ENCODE peak calls at places on chromosomes 5 and 9, in seven cellular contexts. R, D, B, C, Y, X and T are unnamed samples.

GRCh38 chr5:11261226-11261625 is 500.2 kb upstream of the DAP start:
- DNase-seq in C (no peak), B (no peak), X (no peak), Y (no peak), D (no peak), R (no peak), T (no peak)

GRCh38 chr5:143341807-143342570 is 61.5 kb downstream of the NR3C1 start:
- DNase-seq in C (no peak), D (no peak), X (no peak), Y (peak; percentile 54), R (no peak), B (no peak), T (peak; percentile 18)

GRCh38 chr9:79687131-79687447 is 115.3 kb downstream of the TLE4 start:
- DNase-seq in Y (no peak), X (no peak), D (no peak), C (no peak), B (no peak), R (no peak), T (peak; percentile 32)

GRCh38 chr5:94928891-94929290 is 310.4 kb downstream of the SLF1 start:
- DNase-seq in C (no peak), B (no peak), Y (no peak), D (no peak), X (no peak), R (peak; percentile 22), T (no peak)

GRCh38 chr9:132773764-132774339 is 103.6 kb downstream of the GTF3C4 start:
- DNase-seq in R (no peak), B (no peak), D (no peak), X (no peak), C (no peak), Y (no peak), T (no peak)

GRCh38 chr5:74311961-74312360 is 328.6 kb downstream of the ENC1 start:
- DNase-seq in R (no peak), X (peak; percentile 75), C (no peak), B (no peak), Y (no peak), D (no peak), T (no peak)

GRCh38 chr9:33517373-33517772 is 6.7 kb upstream of the ANKRD18B start:
- DNase-seq in C (no peak), X (no peak), B (no peak), R (peak; percentile 29), Y (peak; percentile 65), D (no peak), T (peak; percentile 63)

GRCh38 chr5:172417983-172418630 is 36.2 kb downstream of the SH3PXD2B start:
- DNase-seq in B (peak; percentile 96), X (peak; percentile 93), Y (peak; percentile 38), C (peak; percentile 60), R (no peak), D (peak; percentile 84), T (peak; percentile 71)

GRCh38 chr5:82205005-82205404 is 73.1 kb downstream of the RPS23 start:
- DNase-seq in Y (peak; percentile 56), D (no peak), X (no peak), C (no peak), R (no peak), B (no peak), T (no peak)

GRCh38 chr9:135332979-135333748 is 146.4 kb upstream of the PPP1R26 start:
- DNase-seq in R (no peak), C (no peak), D (no peak), Y (no peak), X (no peak), B (peak; percentile 18), T (no peak)

GRCh38 chr9:135334953-135335460 is 144.6 kb upstream of the PPP1R26 start:
- DNase-seq in X (peak; percentile 39), Y (no peak), D (no peak), R (no peak), C (no peak), B (no peak), T (no peak)

GRCh38 chr9:135336722-135337490 is 142.7 kb upstream of the PPP1R26 start:
- DNase-seq in D (no peak), R (no peak), Y (no peak), X (no peak), C (no peak), B (peak; percentile 22), T (no peak)

GRCh38 chr9:135338546-135338945 is 141.0 kb upstream of the PPP1R26 start:
- DNase-seq in D (no peak), B (no peak), Y (no peak), X (no peak), R (no peak), C (peak; percentile 19), T (no peak)

GRCh38 chr9:135335691-135336181 is 143.8 kb upstream of the PPP1R26 start:
- DNase-seq in Y (no peak), C (peak; percentile 25), R (no peak), B (peak; percentile 17), D (no peak), X (no peak), T (no peak)
- H3K27ac ChIP-seq in Y (no peak overlapping the region), C (no peak overlapping the region), R (no peak overlapping the region), B (no peak overlapping the region), D (no peak overlapping the region), X (no peak overlapping the region), T (no peak overlapping the region)

DNA sequence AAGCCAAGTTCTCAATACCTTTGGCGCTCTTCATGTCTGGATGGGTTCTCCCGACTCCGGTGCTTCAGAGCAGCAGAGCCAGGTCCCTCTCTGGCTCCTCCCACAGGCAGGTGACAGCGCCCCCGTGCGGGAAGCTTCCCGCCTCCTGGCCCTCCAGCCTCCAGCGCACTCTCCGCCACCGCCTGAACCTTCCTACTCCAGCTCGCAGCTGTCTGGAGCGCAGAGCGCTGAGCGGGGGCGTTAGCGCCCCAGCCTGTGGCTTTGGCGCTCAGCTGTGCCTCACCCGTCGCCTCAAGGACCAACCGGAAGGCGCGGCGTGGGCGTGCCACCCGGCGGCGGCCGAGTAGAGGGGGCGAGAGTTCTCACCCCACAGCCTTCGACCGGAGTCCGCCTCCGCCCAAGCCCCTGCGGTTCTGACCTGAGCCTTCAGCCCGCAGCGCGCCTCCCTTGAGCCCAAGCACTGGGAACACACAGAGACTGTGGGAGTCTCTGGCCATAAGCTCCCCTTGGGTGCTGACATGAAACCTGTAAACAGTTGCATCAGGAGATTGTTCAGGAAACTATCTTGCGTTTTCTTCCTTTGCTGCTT is at the start of gene SLCO4C1:
- DNase-seq in R (peak; percentile 96), B (peak; percentile 80), Y (peak; percentile 78), X (peak; percentile 75), D (peak; percentile 70), C (peak; percentile 69), T (peak; percentile 77)
- H3K4me3 ChIP-seq in R (peak within 1 kb of the TSS; percentile 65), B (peak within 1 kb of the TSS; percentile 42), Y (peak within 1 kb of the TSS; percentile 51), X (peak within 1 kb of the TSS; percentile 56), D (peak within 1 kb of the TSS; percentile 55), C (peak within 1 kb of the TSS; percentile 43), T (peak within 1 kb of the TSS; percentile 43)

GRCh38 chr9:94173632-94174031 is 85.5 kb upstream of the ZNF169 start:
- DNase-seq in Y (no peak), R (no peak), C (no peak), D (no peak), B (no peak), X (no peak), T (no peak)

GRCh38 chr9:94176582-94176981 is 82.5 kb upstream of the ZNF169 start:
- DNase-seq in D (no peak), C (no peak), B (no peak), X (no peak), R (no peak), Y (no peak), T (no peak)

GRCh38 chr9:94178927-94179326 is 80.2 kb upstream of the ZNF169 start:
- DNase-seq in C (no peak), B (no peak), Y (no peak), D (no peak), R (no peak), X (no peak), T (no peak)

GRCh38 chr9:94174164-94174563 is 84.9 kb upstream of the ZNF169 start:
- DNase-seq in Y (no peak), D (no peak), R (no peak), C (no peak), X (no peak), B (no peak), T (peak; percentile 37)

DNA sequence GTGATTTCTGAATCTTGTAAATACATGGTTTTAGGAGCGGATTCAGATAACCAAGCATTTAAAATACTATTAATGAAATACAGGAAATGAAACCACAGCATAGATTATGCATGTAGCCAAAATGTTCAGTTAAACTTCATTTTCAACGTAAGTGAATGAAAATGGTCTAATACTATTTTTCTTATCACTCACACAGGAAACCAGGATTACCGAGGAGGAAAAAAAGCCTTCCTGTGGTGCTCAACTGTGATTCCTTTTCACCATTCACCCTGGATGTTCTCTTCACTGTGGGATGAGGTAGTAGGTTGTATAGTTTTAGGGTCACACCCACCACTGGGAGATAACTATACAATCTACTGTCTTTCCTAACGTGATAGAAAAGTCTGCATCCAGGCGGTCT is 83.4 kb upstream of the ZNF169 start:
- DNase-seq in X (no peak), C (no peak), Y (no peak), R (peak; percentile 57), B (no peak), D (no peak), T (peak; percentile 83)
- H3K4me1 ChIP-seq in X (peaks cover 89% of the 10 kb centered on the region), C (peaks cover 93% of the 10 kb centered on the region), Y (peaks cover 63% of the 10 kb centered on the region), R (peaks cover 14% of the 10 kb centered on the region), B (peaks cover 12% of the 10 kb centered on the region), D (peaks cover 91% of the 10 kb centered on the region), T (peaks cover 61% of the 10 kb centered on the region)

GRCh38 chr5:80225189-80225588 is 30.7 kb downstream of the SERINC5 start:
- DNase-seq in Y (no peak), R (no peak), B (no peak), X (no peak), C (no peak), D (no peak), T (no peak)
- H3K27ac ChIP-seq in Y (no peak overlapping the region), R (no peak overlapping the region), B (no peak overlapping the region), X (no peak overlapping the region), C (no peak overlapping the region), D (no peak overlapping the region), T (no peak overlapping the region)

GRCh38 chr5:51958473-51958872 is 575.2 kb downstream of the ISL1 start:
- DNase-seq in X (no peak), D (no peak), C (no peak), Y (no peak), B (no peak), R (peak; percentile 14), T (peak; percentile 15)
- H3K4me3 ChIP-seq in X (no peak overlapping the region), D (no peak overlapping the region), C (no peak overlapping the region), Y (no peak overlapping the region), B (no peak overlapping the region), R (no peak overlapping the region), T (no peak overlapping the region)

GRCh38 chr9:134329886-134330285 is 3.6 kb downstream of the RXRA start:
- DNase-seq in D (peak; percentile 43), Y (no peak), C (peak; percentile 50), R (no peak), B (no peak), X (peak; percentile 90), T (no peak)

GRCh38 chr9:134328341-134328840 is 2.1 kb downstream of the RXRA start:
- DNase-seq in B (peak; percentile 44), C (peak; percentile 65), D (no peak), Y (no peak), X (peak; percentile 54), R (no peak), T (no peak)

GRCh38 chr9:134327671-134328231 is 1.5 kb downstream of the RXRA start:
- DNase-seq in D (peak; percentile 16), R (no peak), Y (no peak), B (peak; percentile 48), X (peak; percentile 46), C (no peak), T (no peak)

GRCh38 chr9:134329576-134329855 is 3.3 kb downstream of the RXRA start:
- DNase-seq in C (no peak), D (no peak), B (no peak), X (peak; percentile 70), Y (no peak), R (no peak), T (no peak)

GRCh38 chr9:134328841-134329575 is 2.8 kb downstream of the RXRA start:
- DNase-seq in Y (no peak), B (peak; percentile 78), C (peak; percentile 67), R (no peak), D (peak; percentile 69), X (peak; percentile 80), T (no peak)
- H3K4me1 ChIP-seq in Y (peaks cover 56% of the 10 kb centered on the region), B (no peaks in the 10 kb centered on the region), C (peaks cover 83% of the 10 kb centered on the region), R (no peaks in the 10 kb centered on the region), D (peaks cover 85% of the 10 kb centered on the region), X (peaks cover 64% of the 10 kb centered on the region), T (peaks cover 52% of the 10 kb centered on the region)